ENCODE peak calls at places on chromosomes 4 and X, in six cellular contexts. C is choroid plexus epithelial cell; X is astrocyte of the spinal cord; P is transverse colon; J is DND-41; A is CD8-positive, alpha-beta T cell. U is an unnamed sample.

GRCh38 chrX:413322-414201 is 26.9 kb upstream of the PPP2R3B start:
- DNase-seq in C (peak), X (peak), P (no peak), J (no peak), A (no peak), U (no peak)

GRCh38 chr4:20383969-20384368 is 132.3 kb downstream of the SLIT2 start:
- DNase-seq in C (no peak), X (no peak), P (no peak), J (no peak), A (no peak), U (no peak)

GRCh38 chr4:183326853-183327252 is 4.6 kb upstream of the CLDN24 start:
- DNase-seq in C (peak), X (peak), P (no peak), J (no peak), A (no peak), U (no peak)

GRCh38 chr4:172709376-172709775 is 459.2 kb upstream of the GALNT7 start:
- DNase-seq in C (no peak), X (no peak), P (no peak), J (no peak), A (no peak), U (no peak)

GRCh38 chrX:2767631-2768455 is 16.0 kb downstream of the XG start:
- DNase-seq in C (peak), X (no peak), P (peak), J (no peak), A (no peak), U (no peak)

GRCh38 chr4:98566491-98567008 is 91.9 kb downstream of the TSPAN5 start:
- DNase-seq in C (peak), X (peak), P (no peak), J (peak), A (no peak), U (no peak)

GRCh38 chr4:119048446-119048845 is 87.2 kb upstream of the MYOZ2 start:
- DNase-seq in C (no peak), X (no peak), P (no peak), J (no peak), A (no peak), U (no peak)

GRCh38 chrX:13495232-13495631 is 74.2 kb upstream of the EGFL6 start:
- DNase-seq in C (no peak), X (no peak), P (peak), J (no peak), A (no peak), U (no peak)

GRCh38 chr4:47557255-47557654 is 72.2 kb downstream of the ATP10D start:
- DNase-seq in C (no peak), X (no peak), P (no peak), J (no peak), A (no peak), U (no peak)

GRCh38 chr4:174071591-174071990 is 211.9 kb downstream of the FBXO8 start:
- DNase-seq in C (no peak), X (no peak), P (no peak), J (no peak), A (no peak), U (no peak)

GRCh38 chrX:108312011-108312410 is 126.2 kb downstream of the COL4A6 start:
- DNase-seq in C (no peak), X (no peak), P (no peak), J (no peak), A (no peak), U (no peak)

GRCh38 chr4:154349829-154350228 is 141.8 kb downstream of the DCHS2 start:
- DNase-seq in C (peak), X (no peak), P (no peak), J (no peak), A (no peak), U (no peak)

GRCh38 chr4:155921597-155921996 is 18.1 kb downstream of the TDO2 start:
- DNase-seq in C (no peak), X (no peak), P (no peak), J (no peak), A (no peak), U (no peak)

GRCh38 chrX:47802589-47802988 is 34.1 kb upstream of the ZNF81 start:
- DNase-seq in C (peak), X (peak), P (no peak), J (no peak), A (no peak), U (peak)

GRCh38 chr4:83083925-83084475 is 30.5 kb downstream of the PLAC8 start:
- DNase-seq in C (no peak), X (no peak), P (peak), J (peak), A (peak), U (no peak)

GRCh38 chr4:154078504-154079350 is 289.8 kb upstream of the SFRP2 start:
- DNase-seq in C (no peak), X (no peak), P (no peak), J (no peak), A (no peak), U (no peak)

GRCh38 chr4:55758570-55758969 is 61.0 kb upstream of the EXOC1L start:
- DNase-seq in C (peak), X (no peak), P (peak), J (no peak), A (no peak), U (no peak)

GRCh38 chrX:16164748-16165147 is 2.5 kb upstream of the MAGEB17 start:
- DNase-seq in C (no peak), X (no peak), P (no peak), J (no peak), A (no peak), U (no peak)

GRCh38 chrX:155127465-155127864 is 56.2 kb downstream of the BRCC3 start:
- DNase-seq in C (no peak), X (no peak), P (no peak), J (no peak), A (no peak), U (no peak)

GRCh38 chrX:45851434-45851991 is 650.8 kb upstream of the DIPK2B start:
- DNase-seq in C (peak), X (no peak), P (peak), J (peak), A (peak), U (no peak)

GRCh38 chr4:154004859-154005520 is 216.1 kb upstream of the SFRP2 start:
- DNase-seq in C (peak), X (peak), P (no peak), J (no peak), A (no peak), U (no peak)

GRCh38 chrX:47209508-47210238 is 8.8 kb upstream of the CDK16 start:
- DNase-seq in C (no peak), X (no peak), P (no peak), J (no peak), A (no peak), U (no peak)

GRCh38 chr4:3422808-3423297 is 18.9 kb upstream of the HGFAC start:
- DNase-seq in C (no peak), X (no peak), P (no peak), J (no peak), A (no peak), U (no peak)

GRCh38 chr4:76989391-76990061 is 40.0 kb downstream of the SEPTIN11 start:
- DNase-seq in C (no peak), X (no peak), P (peak), J (peak), A (peak), U (no peak)

GRCh38 chr4:2059034-2059725 is at the start of gene NAT8L:
- DNase-seq in C (no peak), X (no peak), P (no peak), J (peak), A (no peak), U (peak)

GRCh38 chr4:55475394-55476243 is 71.1 kb downstream of the CLOCK start:
- DNase-seq in C (peak), X (peak), P (no peak), J (no peak), A (no peak), U (no peak)

GRCh38 chrX:23779025-23779424 is 3.9 kb upstream of the SAT1 start:
- DNase-seq in C (peak), X (peak), P (no peak), J (no peak), A (no peak), U (no peak)

GRCh38 chr4:183304067-183304466 is 16.0 kb downstream of the CLDN22 start:
- DNase-seq in C (no peak), X (no peak), P (no peak), J (no peak), A (no peak), U (no peak)

GRCh38 chrX:97400492-97400891 is 516.8 kb downstream of the RPA4 start:
- DNase-seq in C (no peak), X (no peak), P (no peak), J (no peak), A (no peak), U (no peak)

DNA sequence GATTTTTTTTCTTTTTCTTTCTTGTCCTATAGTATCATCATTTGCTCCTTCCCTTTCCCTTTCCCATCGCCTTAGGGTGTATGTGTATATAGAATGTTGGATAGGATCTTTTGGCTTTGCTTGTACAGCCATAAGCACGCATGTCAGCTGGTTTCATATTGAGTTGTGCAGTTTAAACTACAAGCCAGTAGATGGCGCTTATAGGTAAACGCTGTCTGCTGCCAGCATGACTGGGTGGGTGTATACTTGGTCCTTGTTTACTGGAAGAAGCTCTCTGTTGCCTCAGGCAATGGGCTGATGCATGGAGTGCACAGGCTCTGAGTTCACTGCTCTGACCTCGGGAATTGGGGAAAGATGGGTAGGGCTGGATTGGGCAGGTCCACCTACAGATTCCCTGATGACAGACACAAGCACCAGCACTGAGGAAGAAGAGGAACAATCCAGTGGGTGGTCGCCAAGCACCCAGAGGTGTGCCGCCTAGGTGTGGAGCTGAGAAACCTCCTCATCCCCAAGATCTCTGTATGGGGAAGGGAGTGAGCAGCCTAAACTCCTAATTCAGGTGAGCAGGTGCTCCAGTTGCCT is 831.5 kb downstream of the STIM2 start:
- DNase-seq in C (peak), X (peak), P (no peak), J (peak), A (no peak), U (peak)
- TF ChIP-seq CTCF in C (peak), X (peak), P (no peak), J (peak), A (no peak), U (peak)

GRCh38 chrX:21959362-21960051 is 19.0 kb downstream of the SMS start:
- DNase-seq in C (no peak), X (no peak), P (no peak), J (no peak), A (no peak), U (no peak)
- H3K4me3 ChIP-seq in C (no peak), X (no peak), P (no peak), J (no peak), A (no peak), U (no peak)

DNA sequence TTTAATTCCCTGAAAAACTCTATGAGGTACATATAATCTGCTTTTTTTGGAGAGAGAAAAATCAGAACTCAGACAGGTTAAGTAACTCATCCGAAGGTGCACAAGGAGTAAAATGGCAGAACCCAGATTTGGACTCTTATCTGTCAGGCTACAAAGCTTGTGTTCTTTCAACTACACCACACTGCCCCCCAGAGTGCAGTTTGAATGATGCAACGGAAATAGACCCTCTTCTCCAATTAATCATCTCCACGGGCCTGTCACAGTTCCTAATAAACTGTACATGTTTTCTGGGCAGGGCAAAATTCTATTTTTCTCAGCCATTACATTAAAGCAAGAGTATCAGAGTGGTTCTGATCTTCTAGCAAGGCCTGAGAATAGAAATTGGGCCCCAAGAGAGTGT is 35.3 kb upstream of the DCX start:
- DNase-seq in C (peak), X (no peak), P (no peak), J (peak), A (no peak), U (peak)
- TF ChIP-seq CTCF in C (peak), X (no peak), P (no peak), J (peak), A (no peak), U (peak)

GRCh38 chr4:122212880-122213279 is 60.7 kb downstream of the BLTP1 start:
- DNase-seq in C (peak), X (no peak), P (no peak), J (no peak), A (no peak), U (no peak)
- H3K4me3 ChIP-seq in C (no peak), X (no peak), P (no peak), J (no peak), A (no peak), U (no peak)

GRCh38 chrX:135168533-135168932 is 2.7 kb downstream of the CT55 start:
- DNase-seq in C (no peak), X (no peak), P (no peak), J (no peak), A (no peak), U (no peak)

GRCh38 chrX:135170468-135170867 is 730 bp downstream of the CT55 start:
- DNase-seq in C (no peak), X (no peak), P (no peak), J (no peak), A (no peak), U (no peak)

DNA sequence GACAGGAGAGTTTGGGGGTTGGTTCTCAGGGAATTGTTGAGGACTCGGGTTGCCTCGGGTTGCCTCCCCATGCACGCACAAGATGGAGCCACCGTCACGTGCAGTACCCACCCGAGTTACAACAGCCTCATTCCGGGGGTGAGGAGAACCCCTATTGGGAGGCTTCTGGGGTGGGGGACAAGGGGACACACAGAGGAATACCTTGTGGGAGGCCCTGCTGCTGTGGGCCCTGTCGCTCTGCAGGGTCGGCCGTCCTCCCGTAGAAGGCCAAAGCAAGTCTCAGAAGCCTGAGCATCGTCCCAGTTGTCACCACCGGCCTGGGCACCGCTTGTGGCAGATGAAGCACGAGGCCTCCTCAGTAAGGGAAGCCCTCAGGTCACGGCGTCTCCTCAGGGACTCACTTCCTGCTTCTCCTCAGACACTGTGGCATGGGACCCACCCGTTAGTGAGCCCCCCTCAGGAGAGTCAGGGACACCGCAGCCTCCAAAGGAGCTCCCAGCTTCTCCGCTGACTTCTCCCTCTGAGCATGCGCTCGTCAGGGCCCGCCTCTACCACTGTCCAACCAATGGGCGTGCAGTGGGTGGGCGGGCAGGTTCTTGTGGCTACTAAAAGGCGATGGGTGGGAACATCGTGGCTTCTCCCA is at the start of gene CT55:
- DNase-seq in C (no peak), X (no peak), P (no peak), J (no peak), A (no peak), U (peak)
- TF ChIP-seq CTCF in C (no peak), X (no peak), P (no peak), J (no peak), A (no peak), U (peak)

DNA sequence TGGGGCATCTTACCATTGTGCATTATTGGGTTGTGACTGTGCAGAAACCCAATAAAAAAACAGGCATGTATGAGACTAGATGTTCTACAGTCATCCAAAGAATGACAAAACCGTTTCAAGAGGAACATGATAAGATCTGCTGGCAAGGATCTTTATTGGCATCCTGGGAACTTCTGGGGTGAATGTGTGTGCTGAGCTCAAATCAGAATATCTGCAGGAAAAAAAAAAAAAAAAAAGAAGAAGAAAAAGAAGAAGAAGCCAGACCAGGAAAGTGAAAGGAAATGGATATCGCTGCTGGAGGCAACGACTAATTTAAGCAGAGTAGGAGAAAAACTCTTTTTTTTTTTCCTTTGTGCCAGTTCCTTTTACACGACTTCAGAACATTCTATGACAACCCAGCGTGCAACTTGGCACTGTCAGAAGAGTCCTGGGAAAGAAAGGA is 484.2 kb upstream of the BOD1L1 start:
- DNase-seq in C (no peak), X (peak), P (no peak), J (no peak), A (no peak), U (no peak)
- H3K4me3 ChIP-seq in C (peak), X (peak), P (no peak), J (no peak), A (no peak), U (no peak)

DNA sequence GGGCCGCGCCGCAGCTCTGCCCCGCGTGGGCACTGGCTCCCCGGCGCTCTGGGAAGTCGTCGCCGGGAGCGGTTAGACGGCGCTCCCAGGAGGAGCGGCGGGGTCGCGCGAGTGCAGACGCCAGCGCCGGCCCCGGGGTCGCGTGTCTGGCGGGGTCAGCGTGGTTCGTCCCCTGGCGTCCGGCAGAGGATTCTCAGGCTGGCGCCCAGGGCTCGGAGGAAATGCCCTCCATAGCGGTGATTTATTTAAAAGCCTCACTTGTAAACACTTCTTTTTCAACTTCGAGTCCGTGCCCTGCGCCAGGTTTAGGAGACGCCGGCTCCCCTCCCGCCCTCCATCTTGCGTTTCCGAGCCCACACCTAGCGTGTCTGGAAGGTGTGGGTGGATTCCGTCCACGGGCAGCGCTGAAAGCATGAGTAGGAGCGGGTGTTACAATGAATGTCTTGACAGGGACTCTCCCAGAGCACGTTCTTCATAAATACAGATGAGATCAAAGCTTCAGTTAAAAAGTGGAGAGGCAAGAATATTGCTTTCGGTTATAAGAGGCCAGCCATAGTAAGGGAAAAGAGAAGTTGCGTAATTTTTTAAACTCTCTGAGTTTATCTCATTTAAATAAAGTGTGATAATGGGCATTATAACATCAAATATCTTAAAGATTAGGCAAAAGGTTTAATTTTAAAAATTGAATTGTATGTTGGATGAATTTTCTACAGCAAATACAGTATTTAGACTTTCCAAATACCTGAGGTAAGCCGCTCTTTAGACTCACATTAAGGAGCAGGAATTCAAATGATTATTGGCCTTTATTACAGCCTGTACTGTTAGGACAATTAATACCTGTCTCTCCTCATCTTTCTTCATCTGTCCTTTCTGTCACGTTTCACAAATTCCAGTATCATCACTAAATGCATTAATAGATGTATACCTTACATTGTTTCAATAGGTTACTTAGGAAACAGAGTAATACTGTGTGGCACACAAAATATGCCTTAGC is 863 bp downstream of the FAM241A start:
- DNase-seq in C (peak), X (peak), P (peak), J (peak), A (peak), U (peak)
- TF ChIP-seq CTCF in C (peak), X (peak), P (no peak), J (no peak), A (no peak), U (peak)

GRCh38 chr4:88009871-88010270 is 2.4 kb downstream of the PKD2 start:
- DNase-seq in C (no peak), X (peak), P (no peak), J (no peak), A (no peak), U (no peak)

GRCh38 chr4:88008133-88008621 is 742 bp downstream of the PKD2 start:
- DNase-seq in C (peak), X (peak), P (peak), J (peak), A (no peak), U (peak)

GRCh38 chr4:88012652-88013051 is 5.2 kb downstream of the PKD2 start:
- DNase-seq in C (no peak), X (no peak), P (no peak), J (no peak), A (no peak), U (no peak)

GRCh38 chr4:88008624-88009235 is 1.3 kb downstream of the PKD2 start:
- DNase-seq in C (peak), X (peak), P (no peak), J (no peak), A (no peak), U (no peak)

GRCh38 chr4:88010921-88011320 is 3.5 kb downstream of the PKD2 start:
- DNase-seq in C (no peak), X (peak), P (no peak), J (no peak), A (no peak), U (no peak)
- H3K4me3 ChIP-seq in C (no peak), X (no peak), P (peak), J (no peak), A (no peak), U (no peak)

GRCh38 chr4:22695917-22696316 is 3.2 kb downstream of the GBA3 start:
- DNase-seq in C (no peak), X (no peak), P (peak), J (no peak), A (no peak), U (no peak)

GRCh38 chr4:22688236-22688635 is 4.5 kb upstream of the GBA3 start:
- DNase-seq in C (peak), X (peak), P (no peak), J (no peak), A (no peak), U (no peak)

GRCh38 chr4:22695011-22695410 is 2.3 kb downstream of the GBA3 start:
- DNase-seq in C (no peak), X (no peak), P (no peak), J (no peak), A (no peak), U (no peak)

GRCh38 chr4:22689428-22689827 is 3.3 kb upstream of the GBA3 start:
- DNase-seq in C (no peak), X (no peak), P (no peak), J (no peak), A (no peak), U (no peak)

GRCh38 chr4:22692736-22693135 is at the start of gene GBA3:
- DNase-seq in C (no peak), X (no peak), P (peak), J (no peak), A (no peak), U (no peak)
- TF ChIP-seq CTCF in C (no peak), X (no peak), P (no peak), J (no peak), A (no peak), U (no peak)

GRCh38 chr4:140754918-140755810 is 1.0 kb downstream of the TBC1D9 start:
- DNase-seq in C (peak), X (no peak), P (no peak), J (no peak), A (no peak), U (no peak)
- H3K4me3 ChIP-seq in C (peak), X (peak), P (peak), J (no peak), A (no peak), U (peak)

U was measured in BE2C.